ENCODE peak calls at places on chromosomes 1 and 21, in eight cellular contexts. B is PC-3, P is AG04450, E is brain microvascular endothelial cell, F is GM20000, Y is IMR-90, N is uterus, W is AG10803. D is an unnamed sample.

GRCh38 chr1:216523043-216523442 is 99.8 kb upstream of the USH2A start:
- DNase-seq in B (no peak), P (no peak), E (no peak), F (no peak), Y (no peak), N (no peak), W (no peak), D (no peak)

GRCh38 chr1:29624747-29625420 is 388.6 kb downstream of the PTPRU start:
- DNase-seq in B (no peak), P (no peak), E (no peak), F (no peak), Y (no peak), N (no peak), W (no peak), D (no peak)

GRCh38 chr1:5939268-5940060 is 52.8 kb downstream of the NPHP4 start:
- DNase-seq in B (no peak), P (no peak), E (no peak), F (no peak), Y (no peak), N (no peak), W (no peak), D (no peak)

GRCh38 chr1:225973158-225973557 is 26.0 kb downstream of the SDE2 start:
- DNase-seq in B (peak; percentile 49), P (no peak), E (no peak), F (no peak), Y (no peak), N (no peak), W (no peak), D (no peak)

GRCh38 chr1:193545171-193545570 is 358.8 kb upstream of the B3GALT2 start:
- DNase-seq in B (no peak), P (no peak), E (no peak), F (no peak), Y (no peak), N (no peak), W (no peak), D (no peak)

GRCh38 chr1:8059161-8059622 is 33.1 kb upstream of the ERRFI1 start:
- DNase-seq in B (peak; percentile 42), P (no peak), E (peak; percentile 94), F (no peak), Y (peak; percentile 75), N (no peak), W (peak; percentile 92), D (no peak)

GRCh38 chr1:212637902-212638301 is 29.3 kb downstream of the ATF3 start:
- DNase-seq in B (no peak), P (no peak), E (no peak), F (no peak), Y (peak; percentile 67), N (no peak), W (peak; percentile 47), D (no peak)

GRCh38 chr21:16046625-16047340 is 317.0 kb downstream of the USP25 start:
- DNase-seq in B (peak; percentile 91), P (no peak), E (peak; percentile 29), F (no peak), Y (peak; percentile 47), N (no peak), W (peak; percentile 4), D (no peak)

GRCh38 chr1:19644422-19644760 is 280 bp downstream of the NBL1 start:
- DNase-seq in B (no peak), P (no peak), E (no peak), F (peak; percentile 77), Y (no peak), N (no peak), W (no peak), D (peak; percentile 24)

GRCh38 chr1:94582578-94582977 is 41.0 kb upstream of the F3 start:
- DNase-seq in B (no peak), P (no peak), E (no peak), F (no peak), Y (no peak), N (no peak), W (no peak), D (no peak)

GRCh38 chr1:94039514-94039870 is 81.5 kb downstream of the ABCA4 start:
- DNase-seq in B (peak; percentile 80), P (no peak), E (peak; percentile 74), F (peak; percentile 64), Y (peak; percentile 62), N (peak; percentile 69), W (peak; percentile 63), D (no peak)

GRCh38 chr1:205680073-205680851 is at the start of gene SLC45A3:
- DNase-seq in B (peak; percentile 51), P (no peak), E (no peak), F (peak; percentile 70), Y (no peak), N (no peak), W (no peak), D (no peak)

GRCh38 chr1:223759273-223759672 is 46.9 kb downstream of the CAPN2 start:
- DNase-seq in B (no peak), P (no peak), E (no peak), F (no peak), Y (no peak), N (no peak), W (no peak), D (no peak)

GRCh38 chr21:15135867-15136629 is 71.2 kb upstream of the NRIP1 start:
- DNase-seq in B (peak; percentile 16), P (no peak), E (no peak), F (no peak), Y (no peak), N (no peak), W (no peak), D (no peak)

GRCh38 chr1:210882414-210883221 is 251.3 kb downstream of the KCNH1 start:
- DNase-seq in B (peak; percentile 31), P (no peak), E (peak; percentile 3), F (no peak), Y (peak; percentile 21), N (no peak), W (peak; percentile 72), D (no peak)

DNA sequence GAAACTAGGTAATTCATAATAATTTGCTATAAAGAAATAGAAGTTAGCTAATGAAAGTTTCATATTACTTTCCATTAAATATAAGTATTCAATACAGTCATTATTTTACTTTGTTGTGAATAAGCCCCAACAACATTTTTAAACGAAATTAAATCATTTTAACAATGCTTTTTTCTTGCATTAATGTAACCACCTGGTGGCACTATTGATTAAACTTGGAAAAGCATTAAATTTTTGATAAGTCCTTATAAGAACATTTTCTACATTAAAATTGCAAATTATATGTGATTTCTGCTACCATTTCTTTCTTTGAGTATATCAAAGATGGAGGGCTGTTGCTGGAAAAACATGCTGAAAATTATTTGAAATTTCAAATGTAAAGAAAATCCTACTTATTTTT is 918.8 kb upstream of the TMPRSS15 start:
- DNase-seq in B (peak; percentile 35), P (no peak), E (no peak), F (no peak), Y (no peak), N (no peak), W (no peak), D (no peak)
- TF ChIP-seq CTCF in B (peak; percentile 59), P (no peak), E (no peak), F (no peak), Y (no peak), N (no peak), W (no peak), D (no peak)

GRCh38 chr1:3614755-3615742 is 3.7 kb upstream of the MEGF6 start:
- DNase-seq in B (peak; percentile 67), P (no peak), E (no peak), F (no peak), Y (no peak), N (no peak), W (no peak), D (no peak)
- TF ChIP-seq CTCF in B (peak; percentile 99), P (peak; percentile 60), E (peak; percentile 80), F (peak; percentile 24), Y (peak; percentile 61), N (no peak), W (peak; percentile 71), D (no peak)

GRCh38 chr1:156492013-156492590 is 8.5 kb downstream of the MEF2D start:
- DNase-seq in B (no peak), P (no peak), E (no peak), F (no peak), Y (no peak), N (no peak), W (no peak), D (no peak)

GRCh38 chr1:156489935-156490293 is 10.7 kb downstream of the MEF2D start:
- DNase-seq in B (no peak), P (no peak), E (no peak), F (no peak), Y (no peak), N (no peak), W (no peak), D (no peak)

GRCh38 chr1:156492591-156493080 is 7.9 kb downstream of the MEF2D start:
- DNase-seq in B (no peak), P (no peak), E (no peak), F (no peak), Y (no peak), N (no peak), W (no peak), D (peak; percentile 69)

GRCh38 chr1:156490401-156491032 is 10.1 kb downstream of the MEF2D start:
- DNase-seq in B (no peak), P (no peak), E (no peak), F (no peak), Y (no peak), N (peak; percentile 57), W (no peak), D (no peak)

GRCh38 chr1:156491151-156491949 is 9.2 kb downstream of the MEF2D start:
- DNase-seq in B (no peak), P (no peak), E (no peak), F (no peak), Y (no peak), N (no peak), W (no peak), D (no peak)
- TF ChIP-seq CTCF in B (no peak), P (no peak), E (no peak), F (no peak), Y (no peak), N (no peak), W (no peak), D (no peak)

GRCh38 chr1:36295390-36295789 is 10.8 kb upstream of the SH3D21 start:
- DNase-seq in B (no peak), P (no peak), E (no peak), F (no peak), Y (no peak), N (no peak), W (no peak), D (no peak)

GRCh38 chr1:36300526-36300925 is 5.6 kb upstream of the SH3D21 start:
- DNase-seq in B (peak; percentile 76), P (no peak), E (peak; percentile 25), F (no peak), Y (peak; percentile 53), N (no peak), W (no peak), D (no peak)

GRCh38 chr1:36298640-36299039 is 7.5 kb upstream of the SH3D21 start:
- DNase-seq in B (no peak), P (no peak), E (no peak), F (no peak), Y (no peak), N (no peak), W (no peak), D (no peak)

GRCh38 chr1:36301220-36301619 is 4.9 kb upstream of the SH3D21 start:
- DNase-seq in B (no peak), P (no peak), E (no peak), F (no peak), Y (no peak), N (no peak), W (no peak), D (no peak)

DNA sequence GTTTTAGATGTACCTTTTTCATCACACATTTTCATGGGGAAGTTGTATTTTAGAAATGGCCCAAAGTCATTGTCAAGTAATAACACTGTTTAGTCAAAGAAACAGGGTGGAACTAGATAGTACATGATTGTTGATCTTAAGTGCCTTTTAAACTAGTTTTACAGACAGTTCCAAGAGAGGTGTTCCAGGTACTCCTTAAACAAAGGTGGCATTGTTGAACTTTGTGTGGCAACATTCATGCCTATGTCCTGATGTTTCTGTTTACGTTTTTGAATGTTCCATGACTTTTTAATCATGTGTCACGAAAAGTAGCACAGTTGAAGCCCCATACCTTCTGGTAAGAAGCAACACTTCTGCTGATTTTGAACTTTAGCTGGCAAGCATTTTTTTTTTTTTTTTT is 9.1 kb upstream of the SH3D21 start:
- DNase-seq in B (peak; percentile 63), P (no peak), E (no peak), F (no peak), Y (no peak), N (no peak), W (no peak), D (no peak)
- TF ChIP-seq CTCF in B (no peak), P (no peak), E (no peak), F (no peak), Y (no peak), N (no peak), W (no peak), D (no peak)

D was measured in activated B cell treated with CpG ODN at 0.5 μM for 24 hours.